ENCODE peak calls at places on chromosomes 4 and X, in seven cellular contexts. A is bronchial epithelial cell; I is natural killer cell treated with Interleukin-12 subunit alpha and Interleukin-12 subunit beta and Interleukin-15 and Interleukin-18, amount 100 ng/mL, for 72 hours; E is astrocyte of the cerebellum; D is aorta; F is endothelial cell; W is GOT3. Z is an unnamed sample.

GRCh38 chrX:15973299-15973698 is 118.7 kb upstream of the AP1S2 start:
- DNase-seq in I (no peak), D (no peak), A (peak; percentile 44), F (peak; percentile 13), E (no peak), W (no peak), Z (peak; percentile 66)

GRCh38 chr4:82284475-82284857 is 89.3 kb downstream of the HNRNPD start:
- DNase-seq in W (no peak), A (no peak), I (no peak), F (no peak), D (no peak), E (no peak), Z (no peak)

GRCh38 chr4:32037391-32037790 is 1317.2 kb downstream of the PCDH7 start:
- DNase-seq in A (no peak), I (no peak), W (no peak), D (no peak), E (no peak), F (no peak), Z (no peak)

GRCh38 chr4:52982246-52982950 is 120.3 kb downstream of the RASL11B start:
- DNase-seq in A (peak; percentile 63), I (no peak), W (no peak), F (no peak), E (peak; percentile 51), D (no peak), Z (peak; percentile 66)

GRCh38 chr4:101102114-101102752 is 245.1 kb downstream of the PPP3CA start:
- DNase-seq in A (no peak), D (peak; percentile 73), W (no peak), F (no peak), E (peak; percentile 88), I (no peak), Z (no peak)

GRCh38 chr4:45455217-45455616 is 668.6 kb downstream of the GABRG1 start:
- DNase-seq in W (no peak), D (no peak), A (no peak), E (no peak), I (no peak), F (no peak), Z (no peak)

GRCh38 chr4:87375719-87376291 is 15.2 kb downstream of the HSD17B11 start:
- DNase-seq in F (no peak), E (peak; percentile 67), A (peak; percentile 53), I (no peak), W (no peak), D (no peak), Z (peak; percentile 62)

GRCh38 chrX:134694333-134694925 is 36.2 kb upstream of the PLAC1 start:
- DNase-seq in E (no peak), A (peak; percentile 85), D (no peak), F (no peak), I (no peak), W (no peak), Z (no peak)

GRCh38 chrX:54785901-54786300 is 12.2 kb downstream of the ITIH6 start:
- DNase-seq in D (no peak), W (no peak), A (peak; percentile 8), I (no peak), F (peak; percentile 22), E (no peak), Z (peak; percentile 7)

GRCh38 chr4:180054291-180054690 is 2188.9 kb upstream of the TENM3 start:
- DNase-seq in W (no peak), A (no peak), I (no peak), D (no peak), F (no peak), E (no peak), Z (no peak)

GRCh38 chr4:99640676-99641075 is 17.0 kb downstream of the C4orf54 start:
- DNase-seq in E (no peak), D (no peak), A (no peak), I (no peak), F (no peak), W (no peak), Z (peak; percentile 32)

GRCh38 chr4:67721770-67722597 is 21.0 kb upstream of the UBA6 start:
- DNase-seq in A (peak; percentile 96), I (no peak), W (no peak), E (no peak), F (no peak), D (no peak), Z (peak; percentile 94)

GRCh38 chr4:105613326-105613725 is 60.9 kb downstream of the ARHGEF38 start:
- DNase-seq in W (no peak), A (peak; percentile 65), F (no peak), E (no peak), D (no peak), I (no peak), Z (peak; percentile 86)

Z was measured in PC-3.